ENCODE peak calls at places on chromosome 19, in eight cellular contexts. One of them, this sample, is unnamed.

GRCh38 chr19:54172413-54172763 is 572 bp downstream of the TMC4 start:
- DNase-seq in adipocyte: no peak
- DNase-seq in endothelial cell of umbilical vein: no peak
- DNase-seq in uterus: no peak
- DNase-seq in IMR-90: no peak
- DNase-seq in BJ: no peak
- DNase-seq in Peyer's patch: no peak
- DNase-seq in stomach: no peak
- DNase-seq in this sample: no peak

GRCh38 chr19:41226053-41226873 is 7.2 kb downstream of the AXL start:
- DNase-seq in adipocyte: peak; percentile 91
- DNase-seq in endothelial cell of umbilical vein: peak; percentile 59
- DNase-seq in uterus: peak; percentile 87
- DNase-seq in IMR-90: peak; percentile 82
- DNase-seq in BJ: peak; percentile 26
- DNase-seq in Peyer's patch: peak; percentile 84
- DNase-seq in stomach: peak; percentile 62
- DNase-seq in this sample: no peak

GRCh38 chr19:16262618-16263017 is 62.0 kb upstream of the KLF2 start:
- DNase-seq in adipocyte: no peak
- DNase-seq in endothelial cell of umbilical vein: peak; percentile 40
- DNase-seq in uterus: no peak
- DNase-seq in IMR-90: no peak
- DNase-seq in BJ: no peak
- DNase-seq in Peyer's patch: no peak
- DNase-seq in stomach: peak; percentile 95
- DNase-seq in this sample: no peak

GRCh38 chr19:55474269-55475265 is 1.9 kb upstream of the ZNF628 start:
- DNase-seq in adipocyte: no peak
- DNase-seq in endothelial cell of umbilical vein: no peak
- DNase-seq in uterus: no peak
- DNase-seq in IMR-90: no peak
- DNase-seq in BJ: no peak
- DNase-seq in Peyer's patch: no peak
- DNase-seq in stomach: no peak
- DNase-seq in this sample: peak; percentile 46

GRCh38 chr19:33767898-33768413 is 28.7 kb upstream of the KCTD15 start:
- DNase-seq in adipocyte: peak; percentile 46
- DNase-seq in endothelial cell of umbilical vein: peak; percentile 24
- DNase-seq in uterus: no peak
- DNase-seq in IMR-90: peak; percentile 32
- DNase-seq in BJ: no peak
- DNase-seq in Peyer's patch: no peak
- DNase-seq in stomach: no peak
- DNase-seq in this sample: no peak

GRCh38 chr19:51784922-51785690 is 9.9 kb upstream of the FPR3 start:
- DNase-seq in adipocyte: peak; percentile 15
- DNase-seq in endothelial cell of umbilical vein: no peak
- DNase-seq in uterus: peak; percentile 69
- DNase-seq in IMR-90: no peak
- DNase-seq in BJ: no peak
- DNase-seq in Peyer's patch: no peak
- DNase-seq in stomach: no peak
- DNase-seq in this sample: peak; percentile 72

GRCh38 chr19:6259312-6259861 is 20.4 kb downstream of the MLLT1 start:
- DNase-seq in adipocyte: peak; percentile 42
- DNase-seq in endothelial cell of umbilical vein: no peak
- DNase-seq in uterus: no peak
- DNase-seq in IMR-90: peak; percentile 75
- DNase-seq in BJ: no peak
- DNase-seq in Peyer's patch: no peak
- DNase-seq in stomach: no peak
- DNase-seq in this sample: no peak

GRCh38 chr19:16263115-16263839 is 61.3 kb upstream of the KLF2 start:
- DNase-seq in adipocyte: no peak
- DNase-seq in endothelial cell of umbilical vein: no peak
- DNase-seq in uterus: no peak
- DNase-seq in IMR-90: no peak
- DNase-seq in BJ: no peak
- DNase-seq in Peyer's patch: no peak
- DNase-seq in stomach: no peak
- DNase-seq in this sample: no peak

GRCh38 chr19:610071-610800 is 20.6 kb downstream of the HCN2 start:
- DNase-seq in adipocyte: no peak
- DNase-seq in endothelial cell of umbilical vein: no peak
- DNase-seq in uterus: no peak
- DNase-seq in IMR-90: no peak
- DNase-seq in BJ: no peak
- DNase-seq in Peyer's patch: no peak
- DNase-seq in stomach: peak; percentile 41
- DNase-seq in this sample: no peak

GRCh38 chr19:6678690-6679109 is 8.7 kb upstream of the TNFSF14 start:
- DNase-seq in adipocyte: peak; percentile 41
- DNase-seq in endothelial cell of umbilical vein: no peak
- DNase-seq in uterus: no peak
- DNase-seq in IMR-90: no peak
- DNase-seq in BJ: no peak
- DNase-seq in Peyer's patch: no peak
- DNase-seq in stomach: no peak
- DNase-seq in this sample: peak; percentile 62

GRCh38 chr19:41691268-41691970 is 3.3 kb upstream of the CEACAM7 start:
- DNase-seq in adipocyte: peak; percentile 20
- DNase-seq in endothelial cell of umbilical vein: peak; percentile 20
- DNase-seq in uterus: no peak
- DNase-seq in IMR-90: no peak
- DNase-seq in BJ: no peak
- DNase-seq in Peyer's patch: peak; percentile 52
- DNase-seq in stomach: peak; percentile 45
- DNase-seq in this sample: no peak

GRCh38 chr19:42524943-42525342 is 3.3 kb downstream of the CEACAM1 start:
- DNase-seq in adipocyte: no peak
- DNase-seq in endothelial cell of umbilical vein: no peak
- DNase-seq in uterus: no peak
- DNase-seq in IMR-90: no peak
- DNase-seq in BJ: no peak
- DNase-seq in Peyer's patch: no peak
- DNase-seq in stomach: no peak
- DNase-seq in this sample: no peak

GRCh38 chr19:821976-822773 is 420 bp upstream of the PLPPR3 start:
- DNase-seq in adipocyte: peak; percentile 36
- DNase-seq in endothelial cell of umbilical vein: no peak
- DNase-seq in uterus: no peak
- DNase-seq in IMR-90: no peak
- DNase-seq in BJ: no peak
- DNase-seq in Peyer's patch: no peak
- DNase-seq in stomach: no peak
- DNase-seq in this sample: no peak

GRCh38 chr19:17686592-17687042 is 1.5 kb downstream of the UNC13A start:
- DNase-seq in adipocyte: peak; percentile 24
- DNase-seq in endothelial cell of umbilical vein: no peak
- DNase-seq in uterus: no peak
- DNase-seq in IMR-90: no peak
- DNase-seq in BJ: no peak
- DNase-seq in Peyer's patch: no peak
- DNase-seq in stomach: no peak
- DNase-seq in this sample: no peak
- H3K27me3 ChIP-seq in adipocyte: peaks cover 15% of the 10 kb centered on the region
- H3K27me3 ChIP-seq in endothelial cell of umbilical vein: peaks cover 7% of the 10 kb centered on the region
- H3K27me3 ChIP-seq in uterus: peaks cover 11% of the 10 kb centered on the region
- H3K27me3 ChIP-seq in IMR-90: peaks cover 21% of the 10 kb centered on the region
- H3K27me3 ChIP-seq in BJ: peaks cover 7% of the 10 kb centered on the region
- H3K27me3 ChIP-seq in Peyer's patch: no peaks in the 10 kb centered on the region
- H3K27me3 ChIP-seq in stomach: peaks cover 98% of the 10 kb centered on the region
- H3K27me3 ChIP-seq in this sample: peaks cover 45% of the 10 kb centered on the region

GRCh38 chr19:46112527-46112926 is 12.0 kb downstream of the IGFL3 start:
- DNase-seq in adipocyte: no peak
- DNase-seq in endothelial cell of umbilical vein: no peak
- DNase-seq in uterus: no peak
- DNase-seq in IMR-90: no peak
- DNase-seq in BJ: no peak
- DNase-seq in Peyer's patch: no peak
- DNase-seq in stomach: no peak
- DNase-seq in this sample: no peak

GRCh38 chr19:46118136-46118535 is 6.4 kb downstream of the IGFL3 start:
- DNase-seq in adipocyte: no peak
- DNase-seq in endothelial cell of umbilical vein: no peak
- DNase-seq in uterus: no peak
- DNase-seq in IMR-90: no peak
- DNase-seq in BJ: no peak
- DNase-seq in Peyer's patch: no peak
- DNase-seq in stomach: no peak
- DNase-seq in this sample: no peak

GRCh38 chr19:46113726-46114125 is 10.8 kb downstream of the IGFL3 start:
- DNase-seq in adipocyte: no peak
- DNase-seq in endothelial cell of umbilical vein: no peak
- DNase-seq in uterus: no peak
- DNase-seq in IMR-90: no peak
- DNase-seq in BJ: no peak
- DNase-seq in Peyer's patch: no peak
- DNase-seq in stomach: no peak
- DNase-seq in this sample: no peak

GRCh38 chr19:46116121-46116520 is 8.4 kb downstream of the IGFL3 start:
- DNase-seq in adipocyte: no peak
- DNase-seq in endothelial cell of umbilical vein: no peak
- DNase-seq in uterus: no peak
- DNase-seq in IMR-90: no peak
- DNase-seq in BJ: no peak
- DNase-seq in Peyer's patch: no peak
- DNase-seq in stomach: no peak
- DNase-seq in this sample: no peak

DNA sequence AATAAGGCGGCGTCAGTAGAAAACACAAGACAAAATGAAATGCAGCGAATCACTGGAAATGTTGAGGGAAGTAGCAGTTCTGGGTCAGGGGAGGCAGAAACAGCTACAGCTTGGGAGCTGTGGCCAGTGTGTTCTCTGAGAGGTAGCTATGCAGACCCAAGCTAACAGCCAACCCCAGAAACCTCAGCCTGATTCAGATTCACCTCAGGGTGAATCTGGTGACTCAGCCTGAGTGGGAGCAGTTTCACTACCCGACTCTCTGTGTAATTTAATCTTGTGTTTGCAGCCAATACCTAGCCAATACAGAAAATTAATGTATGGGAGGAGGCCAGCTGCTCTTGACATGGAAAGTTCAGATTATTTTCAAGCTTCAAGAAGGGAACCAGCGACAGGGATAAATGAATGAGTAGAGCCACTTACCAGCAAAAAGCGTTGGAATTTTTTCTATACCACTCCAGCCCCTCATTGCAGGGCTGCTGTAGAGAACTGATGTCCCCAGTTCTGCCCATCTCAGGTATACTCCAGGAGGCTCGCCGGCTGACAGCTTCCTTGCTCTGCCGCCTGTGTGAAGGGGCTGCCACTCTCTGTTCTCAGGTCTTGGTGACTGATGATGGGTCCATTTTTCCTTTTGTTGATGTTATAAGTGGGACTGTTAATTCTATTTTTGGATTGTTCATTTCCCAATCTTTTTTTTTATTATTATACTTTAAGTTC is 8.9 kb downstream of the IGFL3 start:
- DNase-seq in adipocyte: peak; percentile 65
- DNase-seq in endothelial cell of umbilical vein: no peak
- DNase-seq in uterus: peak; percentile 26
- DNase-seq in IMR-90: peak; percentile 81
- DNase-seq in BJ: peak; percentile 28
- DNase-seq in Peyer's patch: no peak
- DNase-seq in stomach: no peak
- DNase-seq in this sample: peak; percentile 82
- H3K27me3 ChIP-seq in adipocyte: peaks cover 45% of the 10 kb centered on the region
- H3K27me3 ChIP-seq in endothelial cell of umbilical vein: peaks cover 32% of the 10 kb centered on the region
- H3K27me3 ChIP-seq in uterus: no peaks in the 10 kb centered on the region
- H3K27me3 ChIP-seq in IMR-90: peaks cover 48% of the 10 kb centered on the region
- H3K27me3 ChIP-seq in BJ: peaks cover 11% of the 10 kb centered on the region
- H3K27me3 ChIP-seq in Peyer's patch: no peaks in the 10 kb centered on the region
- H3K27me3 ChIP-seq in stomach: peaks cover 66% of the 10 kb centered on the region
- H3K27me3 ChIP-seq in this sample: no peaks in the 10 kb centered on the region

GRCh38 chr19:46489445-46490272 is 6.0 kb downstream of the PNMA8B start:
- DNase-seq in adipocyte: peak; percentile 64
- DNase-seq in endothelial cell of umbilical vein: peak; percentile 25
- DNase-seq in uterus: peak; percentile 58
- DNase-seq in IMR-90: peak; percentile 62
- DNase-seq in BJ: no peak
- DNase-seq in Peyer's patch: no peak
- DNase-seq in stomach: peak; percentile 50
- DNase-seq in this sample: no peak
- H3K27me3 ChIP-seq in adipocyte: no peaks in the 10 kb centered on the region
- H3K27me3 ChIP-seq in endothelial cell of umbilical vein: peaks cover 62% of the 10 kb centered on the region
- H3K27me3 ChIP-seq in uterus: no peaks in the 10 kb centered on the region
- H3K27me3 ChIP-seq in IMR-90: peaks cover 42% of the 10 kb centered on the region
- H3K27me3 ChIP-seq in BJ: peaks cover 11% of the 10 kb centered on the region
- H3K27me3 ChIP-seq in Peyer's patch: no peaks in the 10 kb centered on the region
- H3K27me3 ChIP-seq in stomach: peaks cover 86% of the 10 kb centered on the region
- H3K27me3 ChIP-seq in this sample: peaks cover 22% of the 10 kb centered on the region

GRCh38 chr19:8681345-8682021 is 17.1 kb downstream of the ACTL9 start:
- DNase-seq in adipocyte: no peak
- DNase-seq in endothelial cell of umbilical vein: no peak
- DNase-seq in uterus: no peak
- DNase-seq in IMR-90: no peak
- DNase-seq in BJ: no peak
- DNase-seq in Peyer's patch: no peak
- DNase-seq in stomach: no peak
- DNase-seq in this sample: no peak

GRCh38 chr19:8678244-8678807 is 20.3 kb downstream of the ACTL9 start:
- DNase-seq in adipocyte: no peak
- DNase-seq in endothelial cell of umbilical vein: no peak
- DNase-seq in uterus: no peak
- DNase-seq in IMR-90: no peak
- DNase-seq in BJ: no peak
- DNase-seq in Peyer's patch: no peak
- DNase-seq in stomach: no peak
- DNase-seq in this sample: no peak

GRCh38 chr19:8682472-8682871 is 16.1 kb downstream of the ACTL9 start:
- DNase-seq in adipocyte: no peak
- DNase-seq in endothelial cell of umbilical vein: no peak
- DNase-seq in uterus: no peak
- DNase-seq in IMR-90: no peak
- DNase-seq in BJ: no peak
- DNase-seq in Peyer's patch: no peak
- DNase-seq in stomach: no peak
- DNase-seq in this sample: no peak

GRCh38 chr19:8682931-8683330 is 15.7 kb downstream of the ACTL9 start:
- DNase-seq in adipocyte: no peak
- DNase-seq in endothelial cell of umbilical vein: no peak
- DNase-seq in uterus: no peak
- DNase-seq in IMR-90: no peak
- DNase-seq in BJ: no peak
- DNase-seq in Peyer's patch: no peak
- DNase-seq in stomach: no peak
- DNase-seq in this sample: no peak

DNA sequence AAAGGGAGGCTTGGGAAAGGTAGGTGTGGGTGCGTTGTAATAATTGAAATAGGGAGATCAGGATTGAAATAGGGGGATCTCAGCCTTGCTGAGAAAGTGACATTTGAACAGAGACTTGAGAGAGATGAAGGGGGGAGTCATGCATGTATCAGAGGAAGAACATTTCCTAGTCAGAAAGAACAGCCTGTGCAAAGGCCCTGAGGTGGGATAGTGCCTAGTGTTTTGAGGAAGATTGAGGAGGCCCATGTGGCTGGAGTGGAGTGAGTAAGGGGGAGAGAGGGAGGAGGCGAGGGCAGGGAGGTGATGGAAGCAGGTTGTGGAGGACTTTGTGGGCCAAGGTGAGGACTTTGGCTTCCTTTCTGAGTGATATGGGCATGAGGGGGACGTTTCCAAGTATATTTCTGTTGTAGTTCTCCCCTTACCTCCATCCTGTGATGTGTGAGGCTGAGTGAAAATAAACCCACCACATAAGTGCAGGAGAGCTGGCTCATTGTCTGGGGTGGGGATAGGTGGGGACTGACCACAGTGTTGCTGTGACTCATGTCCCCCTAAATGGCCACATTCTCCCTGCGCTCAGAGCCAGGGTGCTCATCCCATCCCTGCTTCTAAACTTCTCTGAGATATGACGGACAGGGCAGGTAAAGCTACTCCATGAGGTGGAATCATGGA is 17.8 kb downstream of the ACTL9 start:
- DNase-seq in adipocyte: no peak
- DNase-seq in endothelial cell of umbilical vein: no peak
- DNase-seq in uterus: no peak
- DNase-seq in IMR-90: no peak
- DNase-seq in BJ: no peak
- DNase-seq in Peyer's patch: no peak
- DNase-seq in stomach: no peak
- DNase-seq in this sample: no peak
- H3K27me3 ChIP-seq in adipocyte: no peaks in the 10 kb centered on the region
- H3K27me3 ChIP-seq in endothelial cell of umbilical vein: no peaks in the 10 kb centered on the region
- H3K27me3 ChIP-seq in uterus: no peaks in the 10 kb centered on the region
- H3K27me3 ChIP-seq in IMR-90: no peaks in the 10 kb centered on the region
- H3K27me3 ChIP-seq in BJ: no peaks in the 10 kb centered on the region
- H3K27me3 ChIP-seq in Peyer's patch: no peaks in the 10 kb centered on the region
- H3K27me3 ChIP-seq in stomach: peaks cover 4% of the 10 kb centered on the region
- H3K27me3 ChIP-seq in this sample: no peaks in the 10 kb centered on the region